ENCODE peak calls at places on chromosomes 12 and 14, in nine cellular contexts. One of them, this sample, is unnamed.

GRCh38 chr12:90404071-90404470 is 550.9 kb downstream of the CCER1 start:
- DNase-seq in heart left ventricle: no peak
- DNase-seq in foreskin fibroblast: no peak
- DNase-seq in globus pallidus: no peak
- DNase-seq in NCI-H526 treated with DMSO at 0.1 percent for 48 hours: no peak
- DNase-seq in AG04450: no peak
- DNase-seq in activated T-helper 2 cell treated with anti-CD3 and anti-CD28 coated beads, Interferon-gamma antibody, Interleukin-2, Interleukin-4, amounts not matched to agents 10 μg/mL and 5 μg/mL and 100 μg/mL, durations not matched to agents 14 hours and 24 hours and 36 hours: no peak
- DNase-seq in MM.1S: peak; percentile 28
- DNase-seq in cerebellar cortex: no peak
- DNase-seq in this sample: no peak

GRCh38 chr12:102514696-102515095 is 34.3 kb upstream of the IGF1 start:
- DNase-seq in AG04450: no peak
- DNase-seq in foreskin fibroblast: no peak
- DNase-seq in cerebellar cortex: no peak
- DNase-seq in activated T-helper 2 cell treated with anti-CD3 and anti-CD28 coated beads, Interferon-gamma antibody, Interleukin-2, Interleukin-4, amounts not matched to agents 10 μg/mL and 5 μg/mL and 100 μg/mL, durations not matched to agents 14 hours and 24 hours and 36 hours: no peak
- DNase-seq in globus pallidus: no peak
- DNase-seq in MM.1S: no peak
- DNase-seq in NCI-H526 treated with DMSO at 0.1 percent for 48 hours: no peak
- DNase-seq in heart left ventricle: no peak
- DNase-seq in this sample: no peak

GRCh38 chr12:46459111-46459510 is 86.5 kb upstream of the SLC38A2 start:
- DNase-seq in activated T-helper 2 cell treated with anti-CD3 and anti-CD28 coated beads, Interferon-gamma antibody, Interleukin-2, Interleukin-4, amounts not matched to agents 10 μg/mL and 5 μg/mL and 100 μg/mL, durations not matched to agents 14 hours and 24 hours and 36 hours: no peak
- DNase-seq in heart left ventricle: no peak
- DNase-seq in cerebellar cortex: no peak
- DNase-seq in MM.1S: no peak
- DNase-seq in AG04450: peak; percentile 55
- DNase-seq in globus pallidus: no peak
- DNase-seq in foreskin fibroblast: peak; percentile 76
- DNase-seq in NCI-H526 treated with DMSO at 0.1 percent for 48 hours: no peak
- DNase-seq in this sample: no peak

GRCh38 chr12:94148841-94149780 is 734 bp downstream of the PLXNC1 start:
- DNase-seq in cerebellar cortex: peak; percentile 38
- DNase-seq in AG04450: no peak
- DNase-seq in heart left ventricle: peak; percentile 35
- DNase-seq in NCI-H526 treated with DMSO at 0.1 percent for 48 hours: no peak
- DNase-seq in globus pallidus: peak; percentile 24
- DNase-seq in MM.1S: peak; percentile 70
- DNase-seq in activated T-helper 2 cell treated with anti-CD3 and anti-CD28 coated beads, Interferon-gamma antibody, Interleukin-2, Interleukin-4, amounts not matched to agents 10 μg/mL and 5 μg/mL and 100 μg/mL, durations not matched to agents 14 hours and 24 hours and 36 hours: peak; percentile 40
- DNase-seq in foreskin fibroblast: peak; percentile 63
- DNase-seq in this sample: no peak

GRCh38 chr12:127035011-127035879 is 1231.7 kb upstream of the TMEM132C start:
- DNase-seq in MM.1S: no peak
- DNase-seq in globus pallidus: no peak
- DNase-seq in activated T-helper 2 cell treated with anti-CD3 and anti-CD28 coated beads, Interferon-gamma antibody, Interleukin-2, Interleukin-4, amounts not matched to agents 10 μg/mL and 5 μg/mL and 100 μg/mL, durations not matched to agents 14 hours and 24 hours and 36 hours: no peak
- DNase-seq in NCI-H526 treated with DMSO at 0.1 percent for 48 hours: no peak
- DNase-seq in AG04450: no peak
- DNase-seq in foreskin fibroblast: no peak
- DNase-seq in heart left ventricle: no peak
- DNase-seq in cerebellar cortex: no peak
- DNase-seq in this sample: no peak

GRCh38 chr12:113325938-113326337 is 9.0 kb downstream of the SLC8B1 start:
- DNase-seq in globus pallidus: no peak
- DNase-seq in NCI-H526 treated with DMSO at 0.1 percent for 48 hours: no peak
- DNase-seq in heart left ventricle: peak; percentile 48
- DNase-seq in foreskin fibroblast: peak; percentile 79
- DNase-seq in cerebellar cortex: peak; percentile 27
- DNase-seq in MM.1S: no peak
- DNase-seq in AG04450: peak; percentile 61
- DNase-seq in activated T-helper 2 cell treated with anti-CD3 and anti-CD28 coated beads, Interferon-gamma antibody, Interleukin-2, Interleukin-4, amounts not matched to agents 10 μg/mL and 5 μg/mL and 100 μg/mL, durations not matched to agents 14 hours and 24 hours and 36 hours: no peak
- DNase-seq in this sample: no peak

GRCh38 chr14:74558655-74559054 is 53.4 kb downstream of the LTBP2 start:
- DNase-seq in MM.1S: no peak
- DNase-seq in activated T-helper 2 cell treated with anti-CD3 and anti-CD28 coated beads, Interferon-gamma antibody, Interleukin-2, Interleukin-4, amounts not matched to agents 10 μg/mL and 5 μg/mL and 100 μg/mL, durations not matched to agents 14 hours and 24 hours and 36 hours: no peak
- DNase-seq in cerebellar cortex: no peak
- DNase-seq in heart left ventricle: no peak
- DNase-seq in globus pallidus: no peak
- DNase-seq in NCI-H526 treated with DMSO at 0.1 percent for 48 hours: no peak
- DNase-seq in AG04450: no peak
- DNase-seq in foreskin fibroblast: peak; percentile 82
- DNase-seq in this sample: no peak

GRCh38 chr12:101557092-101557491 is 37.7 kb upstream of the MYBPC1 start:
- DNase-seq in globus pallidus: no peak
- DNase-seq in MM.1S: no peak
- DNase-seq in foreskin fibroblast: no peak
- DNase-seq in AG04450: no peak
- DNase-seq in cerebellar cortex: no peak
- DNase-seq in heart left ventricle: no peak
- DNase-seq in activated T-helper 2 cell treated with anti-CD3 and anti-CD28 coated beads, Interferon-gamma antibody, Interleukin-2, Interleukin-4, amounts not matched to agents 10 μg/mL and 5 μg/mL and 100 μg/mL, durations not matched to agents 14 hours and 24 hours and 36 hours: no peak
- DNase-seq in NCI-H526 treated with DMSO at 0.1 percent for 48 hours: no peak
- DNase-seq in this sample: no peak

GRCh38 chr12:31772186-31772585 is 43.4 kb upstream of the AMN1 start:
- DNase-seq in heart left ventricle: no peak
- DNase-seq in globus pallidus: no peak
- DNase-seq in MM.1S: no peak
- DNase-seq in cerebellar cortex: no peak
- DNase-seq in activated T-helper 2 cell treated with anti-CD3 and anti-CD28 coated beads, Interferon-gamma antibody, Interleukin-2, Interleukin-4, amounts not matched to agents 10 μg/mL and 5 μg/mL and 100 μg/mL, durations not matched to agents 14 hours and 24 hours and 36 hours: no peak
- DNase-seq in foreskin fibroblast: no peak
- DNase-seq in NCI-H526 treated with DMSO at 0.1 percent for 48 hours: no peak
- DNase-seq in AG04450: no peak
- DNase-seq in this sample: no peak

GRCh38 chr14:31401369-31401932 is 18.9 kb downstream of the HEATR5A start:
- DNase-seq in MM.1S: no peak
- DNase-seq in AG04450: no peak
- DNase-seq in globus pallidus: no peak
- DNase-seq in heart left ventricle: no peak
- DNase-seq in foreskin fibroblast: no peak
- DNase-seq in cerebellar cortex: no peak
- DNase-seq in activated T-helper 2 cell treated with anti-CD3 and anti-CD28 coated beads, Interferon-gamma antibody, Interleukin-2, Interleukin-4, amounts not matched to agents 10 μg/mL and 5 μg/mL and 100 μg/mL, durations not matched to agents 14 hours and 24 hours and 36 hours: no peak
- DNase-seq in NCI-H526 treated with DMSO at 0.1 percent for 48 hours: no peak
- DNase-seq in this sample: no peak

GRCh38 chr12:48184549-48184922 is 1.1 kb downstream of the CCDC184 start:
- DNase-seq in AG04450: no peak
- DNase-seq in activated T-helper 2 cell treated with anti-CD3 and anti-CD28 coated beads, Interferon-gamma antibody, Interleukin-2, Interleukin-4, amounts not matched to agents 10 μg/mL and 5 μg/mL and 100 μg/mL, durations not matched to agents 14 hours and 24 hours and 36 hours: no peak
- DNase-seq in NCI-H526 treated with DMSO at 0.1 percent for 48 hours: no peak
- DNase-seq in foreskin fibroblast: peak; percentile 21
- DNase-seq in MM.1S: no peak
- DNase-seq in globus pallidus: no peak
- DNase-seq in cerebellar cortex: no peak
- DNase-seq in heart left ventricle: no peak
- DNase-seq in this sample: no peak

GRCh38 chr12:55738113-55739024 is 4.6 kb upstream of the GDF11 start:
- DNase-seq in AG04450: no peak
- DNase-seq in foreskin fibroblast: peak; percentile 95
- DNase-seq in MM.1S: peak; percentile 91
- DNase-seq in globus pallidus: peak; percentile 83
- DNase-seq in NCI-H526 treated with DMSO at 0.1 percent for 48 hours: peak; percentile 70
- DNase-seq in cerebellar cortex: peak; percentile 96
- DNase-seq in heart left ventricle: peak; percentile 79
- DNase-seq in activated T-helper 2 cell treated with anti-CD3 and anti-CD28 coated beads, Interferon-gamma antibody, Interleukin-2, Interleukin-4, amounts not matched to agents 10 μg/mL and 5 μg/mL and 100 μg/mL, durations not matched to agents 14 hours and 24 hours and 36 hours: peak; percentile 69
- DNase-seq in this sample: peak; percentile 96